ENCODE peak calls at places on chromosomes 11 and 22, in four cellular contexts. One of them, this sample, is unnamed.

GRCh38 chr11:123304828-123305530 is 109.9 kb upstream of the CLMP start:
- DNase-seq in HepG2: no peak
- DNase-seq in SK-N-SH: no peak
- DNase-seq in GM12878: no peak
- DNase-seq in this sample: no peak

GRCh38 chr11:9688716-9689511 is 25.0 kb downstream of the SWAP70 start:
- DNase-seq in SK-N-SH: peak; percentile 55
- DNase-seq in GM12878: peak; percentile 81
- DNase-seq in HepG2: no peak
- DNase-seq in this sample: no peak

GRCh38 chr11:34135439-34135838 is 30.0 kb downstream of the NAT10 start:
- DNase-seq in SK-N-SH: no peak
- DNase-seq in GM12878: no peak
- DNase-seq in HepG2: no peak
- DNase-seq in this sample: no peak

GRCh38 chr11:11845551-11845950 is 3.8 kb downstream of the USP47 start:
- DNase-seq in SK-N-SH: no peak
- DNase-seq in GM12878: no peak
- DNase-seq in HepG2: no peak
- DNase-seq in this sample: no peak

GRCh38 chr11:128625316-128625715 is 38.0 kb upstream of the ETS1 start:
- DNase-seq in SK-N-SH: no peak
- DNase-seq in GM12878: no peak
- DNase-seq in HepG2: no peak
- DNase-seq in this sample: no peak

GRCh38 chr11:114058026-114058706 is 1.3 kb upstream of the ZBTB16 start:
- DNase-seq in SK-N-SH: no peak
- DNase-seq in GM12878: no peak
- DNase-seq in HepG2: no peak
- DNase-seq in this sample: no peak

GRCh38 chr11:72897506-72897905 is 83.3 kb downstream of the ATG16L2 start:
- DNase-seq in GM12878: no peak
- DNase-seq in HepG2: no peak
- DNase-seq in SK-N-SH: no peak
- DNase-seq in this sample: no peak

GRCh38 chr11:57515332-57516060 is at the start of gene SLC43A1:
- DNase-seq in SK-N-SH: peak; percentile 74
- DNase-seq in GM12878: no peak
- DNase-seq in HepG2: peak; percentile 46
- DNase-seq in this sample: no peak

GRCh38 chr11:48103621-48104561 is 112.7 kb upstream of the OR4B1 start:
- DNase-seq in SK-N-SH: no peak
- DNase-seq in HepG2: peak; percentile 29
- DNase-seq in GM12878: no peak
- DNase-seq in this sample: no peak

GRCh38 chr11:110200241-110200640 is 96.2 kb downstream of the RDX start:
- DNase-seq in SK-N-SH: no peak
- DNase-seq in HepG2: no peak
- DNase-seq in GM12878: no peak
- DNase-seq in this sample: no peak

GRCh38 chr22:22786301-22787115 is 101.1 kb upstream of the IGLL5 start:
- DNase-seq in SK-N-SH: no peak
- DNase-seq in HepG2: peak; percentile 20
- DNase-seq in GM12878: no peak
- DNase-seq in this sample: no peak

GRCh38 chr11:45174963-45175362 is 28.5 kb downstream of the PRDM11 start:
- DNase-seq in HepG2: no peak
- DNase-seq in GM12878: no peak
- DNase-seq in SK-N-SH: no peak
- DNase-seq in this sample: no peak

GRCh38 chr22:48744283-48744641 is 1083.4 kb downstream of the BRD1 start:
- DNase-seq in SK-N-SH: no peak
- DNase-seq in HepG2: no peak
- DNase-seq in GM12878: no peak
- DNase-seq in this sample: no peak

GRCh38 chr22:23503736-23504440 is 76.2 kb downstream of the IGLL1 start:
- DNase-seq in GM12878: no peak
- DNase-seq in SK-N-SH: peak; percentile 19
- DNase-seq in HepG2: no peak
- DNase-seq in this sample: no peak

GRCh38 chr22:23751441-23751996 is 607 bp upstream of the ZNF70 start:
- DNase-seq in HepG2: no peak
- DNase-seq in GM12878: no peak
- DNase-seq in SK-N-SH: no peak
- DNase-seq in this sample: no peak

GRCh38 chr22:48705917-48706605 is 1121.6 kb downstream of the BRD1 start:
- DNase-seq in SK-N-SH: no peak
- DNase-seq in GM12878: no peak
- DNase-seq in HepG2: no peak
- DNase-seq in this sample: no peak

GRCh38 chr11:134356656-134357544 is 25.1 kb downstream of the GLB1L2 start:
- DNase-seq in SK-N-SH: no peak
- DNase-seq in HepG2: no peak
- DNase-seq in GM12878: no peak
- DNase-seq in this sample: no peak

GRCh38 chr22:39348909-39349505 is 784 bp upstream of the SYNGR1 start:
- DNase-seq in GM12878: no peak
- DNase-seq in HepG2: no peak
- DNase-seq in SK-N-SH: peak; percentile 66
- DNase-seq in this sample: no peak

GRCh38 chr22:25126510-25126909 is 73.1 kb upstream of the CRYBB3 start:
- DNase-seq in GM12878: no peak
- DNase-seq in HepG2: no peak
- DNase-seq in SK-N-SH: no peak
- DNase-seq in this sample: no peak

GRCh38 chr11:92384807-92385206 is 160.2 kb downstream of the FAT3 start:
- DNase-seq in SK-N-SH: peak; percentile 30
- DNase-seq in HepG2: no peak
- DNase-seq in GM12878: no peak
- DNase-seq in this sample: no peak

GRCh38 chr22:47610281-47610680 is 847.8 kb downstream of the TBC1D22A start:
- DNase-seq in SK-N-SH: no peak
- DNase-seq in HepG2: no peak
- DNase-seq in GM12878: no peak
- DNase-seq in this sample: no peak

GRCh38 chr22:39239561-39240423 is 5.0 kb downstream of the PDGFB start:
- DNase-seq in GM12878: no peak
- DNase-seq in HepG2: no peak
- DNase-seq in SK-N-SH: no peak
- DNase-seq in this sample: no peak

GRCh38 chr22:37089451-37089850 is 20.1 kb downstream of the TMPRSS6 start:
- DNase-seq in HepG2: no peak
- DNase-seq in GM12878: no peak
- DNase-seq in SK-N-SH: no peak
- DNase-seq in this sample: no peak

GRCh38 chr11:49995559-49995958 is 13.2 kb upstream of the OR4C12 start:
- DNase-seq in HepG2: peak; percentile 73
- DNase-seq in GM12878: no peak
- DNase-seq in SK-N-SH: peak; percentile 18
- DNase-seq in this sample: no peak

GRCh38 chr11:100680070-100680469 is 7.0 kb upstream of the ARHGAP42 start:
- DNase-seq in SK-N-SH: no peak
- DNase-seq in GM12878: no peak
- DNase-seq in HepG2: no peak
- DNase-seq in this sample: no peak

GRCh38 chr11:95827661-95828060 is 37.4 kb downstream of the CEP57 start:
- DNase-seq in SK-N-SH: no peak
- DNase-seq in HepG2: no peak
- DNase-seq in GM12878: no peak
- DNase-seq in this sample: no peak

GRCh38 chr22:24240381-24240780 is 4.5 kb downstream of the GGT5 start:
- DNase-seq in GM12878: no peak
- DNase-seq in HepG2: no peak
- DNase-seq in SK-N-SH: no peak
- DNase-seq in this sample: no peak

GRCh38 chr11:120091701-120092100 is 46.2 kb downstream of the TRIM29 start:
- DNase-seq in SK-N-SH: no peak
- DNase-seq in HepG2: no peak
- DNase-seq in GM12878: no peak
- DNase-seq in this sample: no peak

GRCh38 chr11:44248109-44248508 is 61.8 kb downstream of the ALX4 start:
- DNase-seq in GM12878: no peak
- DNase-seq in HepG2: no peak
- DNase-seq in SK-N-SH: no peak
- DNase-seq in this sample: no peak

GRCh38 chr22:39311592-39312400 is 7.6 kb downstream of the RPL3 start:
- DNase-seq in HepG2: no peak
- DNase-seq in GM12878: no peak
- DNase-seq in SK-N-SH: no peak
- DNase-seq in this sample: no peak

GRCh38 chr11:66328307-66329144 is 7.7 kb downstream of the RIN1 start:
- DNase-seq in HepG2: peak; percentile 71
- DNase-seq in GM12878: no peak
- DNase-seq in SK-N-SH: peak; percentile 93
- DNase-seq in this sample: peak; percentile 83

GRCh38 chr11:44866301-44866700 is 84.4 kb downstream of the TP53I11 start:
- DNase-seq in SK-N-SH: no peak
- DNase-seq in GM12878: no peak
- DNase-seq in HepG2: no peak
- DNase-seq in this sample: no peak

GRCh38 chr11:101456812-101457211 is 127.0 kb downstream of the TRPC6 start:
- DNase-seq in GM12878: no peak
- DNase-seq in HepG2: no peak
- DNase-seq in SK-N-SH: no peak
- DNase-seq in this sample: no peak

GRCh38 chr11:131893103-131893502 is 522.7 kb downstream of the NTM start:
- DNase-seq in SK-N-SH: no peak
- DNase-seq in HepG2: no peak
- DNase-seq in GM12878: peak; percentile 83
- DNase-seq in this sample: no peak

GRCh38 chr11:113163291-113164030 is 150.9 kb upstream of the TTC12 start:
- DNase-seq in GM12878: no peak
- DNase-seq in SK-N-SH: no peak
- DNase-seq in HepG2: no peak
- DNase-seq in this sample: no peak

GRCh38 chr11:3635641-3636375 is 6.0 kb downstream of the ART5 start:
- DNase-seq in SK-N-SH: no peak
- DNase-seq in GM12878: no peak
- DNase-seq in HepG2: no peak
- DNase-seq in this sample: no peak
- TF ChIP-seq PBX3 in SK-N-SH: no peak
- TF ChIP-seq PBX3 in GM12878: no peak
- TF ChIP-seq PBX3 in HepG2: no peak
- TF ChIP-seq PBX3 in this sample: no peak

GRCh38 chr22:50002791-50003190 is 9.8 kb downstream of the IL17REL start:
- DNase-seq in GM12878: no peak
- DNase-seq in SK-N-SH: no peak
- DNase-seq in HepG2: no peak
- DNase-seq in this sample: no peak
- TF ChIP-seq PBX3 in GM12878: no peak
- TF ChIP-seq PBX3 in SK-N-SH: no peak
- TF ChIP-seq PBX3 in HepG2: no peak
- TF ChIP-seq PBX3 in this sample: no peak

GRCh38 chr11:61753672-61754071 is 1.2 kb downstream of the MYRF start:
- DNase-seq in HepG2: no peak
- DNase-seq in GM12878: no peak
- DNase-seq in SK-N-SH: no peak
- DNase-seq in this sample: no peak

GRCh38 chr11:61752925-61753551 is 602 bp downstream of the MYRF start:
- DNase-seq in HepG2: no peak
- DNase-seq in SK-N-SH: no peak
- DNase-seq in GM12878: no peak
- DNase-seq in this sample: no peak

GRCh38 chr11:61750631-61751273 is 1.7 kb upstream of the MYRF start:
- DNase-seq in GM12878: no peak
- DNase-seq in HepG2: no peak
- DNase-seq in SK-N-SH: no peak
- DNase-seq in this sample: no peak

GRCh38 chr11:61751384-61751783 is 1.1 kb upstream of the MYRF start:
- DNase-seq in GM12878: no peak
- DNase-seq in SK-N-SH: no peak
- DNase-seq in HepG2: peak; percentile 50
- DNase-seq in this sample: no peak

DNA sequence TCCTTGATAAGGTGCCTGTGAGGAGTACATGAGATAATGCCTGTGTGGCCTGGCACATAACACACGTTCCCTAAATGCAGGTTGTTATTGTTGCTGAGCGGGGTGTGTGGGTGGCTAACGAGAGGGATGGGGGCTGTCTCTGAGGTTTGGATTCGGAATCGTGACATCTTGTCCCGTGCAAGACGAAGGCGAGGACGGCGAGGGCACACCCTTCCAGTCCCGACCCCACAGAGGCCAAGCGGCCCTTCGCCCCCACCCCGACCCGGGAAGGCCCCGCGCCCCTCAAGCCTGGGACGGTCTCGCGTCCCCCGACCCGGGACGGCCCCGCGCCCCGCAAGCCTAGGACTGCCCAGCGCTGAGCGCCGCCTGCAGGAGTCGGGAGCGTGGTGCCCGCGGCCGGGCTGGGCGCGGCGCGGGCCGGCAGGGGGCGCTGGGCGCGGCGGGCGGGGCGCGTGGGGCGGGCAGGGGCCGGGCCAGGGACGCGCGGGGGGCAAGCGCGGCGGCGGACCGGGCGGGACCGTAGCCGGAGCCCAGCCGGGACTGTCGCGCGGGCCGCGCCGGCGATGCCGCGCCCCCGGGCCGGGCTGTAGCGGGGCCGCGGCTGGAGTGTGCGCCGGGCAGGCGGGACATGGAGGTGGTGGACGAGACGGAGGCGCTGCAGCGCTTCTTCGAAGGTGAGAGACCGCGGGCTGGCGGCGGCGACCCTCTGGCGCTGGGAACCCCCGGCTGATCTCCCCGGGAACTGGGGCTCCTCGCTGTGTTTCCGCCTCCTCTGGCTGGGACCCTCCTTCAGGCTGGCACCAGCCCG is at the start of gene MYRF:
- DNase-seq in GM12878: no peak
- DNase-seq in HepG2: no peak
- DNase-seq in SK-N-SH: peak; percentile 95
- DNase-seq in this sample: peak; percentile 50
- TF ChIP-seq PBX3 in GM12878: no peak
- TF ChIP-seq PBX3 in HepG2: no peak
- TF ChIP-seq PBX3 in SK-N-SH: no peak
- TF ChIP-seq PBX3 in this sample: no peak

DNA sequence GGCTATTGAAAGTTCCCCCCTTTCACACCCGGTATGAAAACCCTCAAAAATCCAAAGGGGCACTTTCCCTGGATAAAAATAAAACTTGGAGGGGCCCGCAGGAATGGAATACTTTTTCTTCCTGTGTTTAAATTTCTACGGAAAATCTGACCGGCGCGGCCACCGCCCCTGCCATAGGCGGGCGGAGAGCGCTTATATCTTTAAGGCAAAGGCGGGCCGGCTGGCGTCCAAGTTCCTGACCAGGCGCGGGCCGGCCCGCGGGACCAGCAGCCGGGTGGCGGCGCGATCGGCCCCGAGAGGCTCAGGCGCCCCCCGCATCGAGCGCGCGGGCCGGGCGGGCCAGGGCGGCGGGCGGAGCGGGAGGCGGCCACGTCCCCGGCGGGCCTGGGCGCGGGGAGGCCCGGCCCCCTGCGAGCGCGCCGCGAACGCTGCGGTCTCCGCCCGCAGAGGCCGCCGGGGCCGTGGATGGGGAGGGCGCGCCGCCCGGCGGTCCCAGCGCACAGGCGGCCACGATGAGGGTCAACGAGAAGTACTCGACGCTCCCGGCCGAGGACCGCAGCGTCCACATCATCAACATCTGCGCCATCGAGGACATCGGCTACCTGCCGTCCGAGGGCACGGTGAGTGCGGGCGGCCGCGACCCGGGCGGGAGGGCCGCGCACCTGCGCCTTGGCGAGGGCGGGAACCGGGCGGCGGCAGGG is at the start of gene ANO1:
- DNase-seq in HepG2: no peak
- DNase-seq in SK-N-SH: peak; percentile 79
- DNase-seq in GM12878: no peak
- DNase-seq in this sample: no peak
- TF ChIP-seq PBX3 in HepG2: no peak
- TF ChIP-seq PBX3 in SK-N-SH: no peak
- TF ChIP-seq PBX3 in GM12878: no peak
- TF ChIP-seq PBX3 in this sample: no peak

This sample was measured in A549.